ENCODE peak calls at places on chromosome 15, in ten cellular contexts. X is progenitor cell of endocrine pancreas; Z is CD4-positive, alpha-beta T cell; P is cardiac muscle cell; W is CD8-positive, alpha-beta T cell; S is WTC11; Q is RWPE1; Y is OCI-LY7; G is type B pancreatic cell; U is SK-N-SH. C is an unnamed sample.

GRCh38 chr15:36356978-36357582 is 222.3 kb upstream of the CDIN1 start:
- DNase-seq in Z (no peak), P (no peak), W (no peak), S (no peak), X (no peak), Q (no peak), G (no peak), Y (no peak), U (peak; percentile 21), C (no peak)

GRCh38 chr15:69853572-69853971 is 244.1 kb downstream of the TLE3 start:
- DNase-seq in Y (no peak), Q (peak; percentile 50), P (peak; percentile 24), W (no peak), G (no peak), X (no peak), S (no peak), Z (no peak), U (no peak), C (no peak)

GRCh38 chr15:81092559-81092902 is 41.5 kb upstream of the CFAP161 start:
- DNase-seq in U (no peak), Y (no peak), Z (no peak), G (no peak), X (no peak), Q (no peak), W (no peak), S (no peak), P (no peak), C (no peak)

GRCh38 chr15:70767668-70768067 is 4.3 kb upstream of the UACA start:
- DNase-seq in Q (no peak), Z (no peak), X (no peak), Y (no peak), P (no peak), W (no peak), S (no peak), U (no peak), G (no peak), C (no peak)

GRCh38 chr15:90883971-90884718 is at the start of gene FES:
- DNase-seq in G (peak; percentile 68), S (peak; percentile 67), P (peak; percentile 60), W (no peak), Q (no peak), X (no peak), Y (no peak), Z (no peak), U (no peak), C (peak; percentile 70)

GRCh38 chr15:75725021-75725718 is 12.5 kb upstream of the CSPG4 start:
- DNase-seq in Q (no peak), W (no peak), S (no peak), P (no peak), X (no peak), G (no peak), Z (no peak), Y (no peak), U (no peak), C (no peak)

GRCh38 chr15:99703603-99704443 is 29.4 kb downstream of the LYSMD4 start:
- DNase-seq in Y (peak; percentile 16), G (no peak), P (peak; percentile 54), U (no peak), X (no peak), W (no peak), Z (no peak), Q (peak; percentile 81), S (no peak), C (peak; percentile 33)

GRCh38 chr15:74616996-74617395 is 1.4 kb downstream of the CLK3 start:
- DNase-seq in Z (no peak), P (no peak), X (no peak), G (no peak), W (no peak), Q (no peak), Y (no peak), U (no peak), S (no peak), C (no peak)

GRCh38 chr15:96974761-96975160 is 644.3 kb downstream of the NR2F2 start:
- DNase-seq in S (no peak), U (no peak), X (no peak), Y (no peak), Z (no peak), G (no peak), P (no peak), Q (no peak), W (no peak), C (no peak)

GRCh38 chr15:67133738-67134576 is 68.6 kb downstream of the SMAD3 start:
- DNase-seq in G (no peak), U (no peak), Q (no peak), Z (peak; percentile 57), P (peak; percentile 44), S (no peak), X (no peak), W (peak; percentile 79), Y (peak; percentile 82), C (no peak)

GRCh38 chr15:82045179-82045891 is 483 bp downstream of the MEX3B start:
- DNase-seq in Y (peak; percentile 29), P (peak; percentile 78), W (no peak), X (peak; percentile 43), S (peak; percentile 45), G (no peak), U (peak; percentile 45), Z (peak; percentile 37), Q (peak; percentile 33), C (peak; percentile 55)

GRCh38 chr15:91940466-91941381 is 87.2 kb downstream of the SLCO3A1 start:
- DNase-seq in Q (peak; percentile 71), G (no peak), X (no peak), U (peak; percentile 45), Y (no peak), S (no peak), W (no peak), Z (no peak), P (no peak), C (no peak)

GRCh38 chr15:91939432-91939831 is 85.9 kb downstream of the SLCO3A1 start:
- DNase-seq in G (no peak), U (no peak), W (no peak), Z (no peak), X (no peak), Q (no peak), Y (no peak), P (no peak), S (no peak), C (no peak)

GRCh38 chr15:91944334-91944733 is 90.8 kb downstream of the SLCO3A1 start:
- DNase-seq in Z (no peak), S (no peak), Y (no peak), U (no peak), W (no peak), X (no peak), P (no peak), G (no peak), Q (no peak), C (no peak)

GRCh38 chr15:91942676-91943417 is 89.3 kb downstream of the SLCO3A1 start:
- DNase-seq in Y (peak; percentile 45), G (no peak), U (no peak), S (no peak), Z (no peak), W (peak; percentile 32), X (no peak), Q (peak; percentile 81), P (no peak), C (no peak)

DNA sequence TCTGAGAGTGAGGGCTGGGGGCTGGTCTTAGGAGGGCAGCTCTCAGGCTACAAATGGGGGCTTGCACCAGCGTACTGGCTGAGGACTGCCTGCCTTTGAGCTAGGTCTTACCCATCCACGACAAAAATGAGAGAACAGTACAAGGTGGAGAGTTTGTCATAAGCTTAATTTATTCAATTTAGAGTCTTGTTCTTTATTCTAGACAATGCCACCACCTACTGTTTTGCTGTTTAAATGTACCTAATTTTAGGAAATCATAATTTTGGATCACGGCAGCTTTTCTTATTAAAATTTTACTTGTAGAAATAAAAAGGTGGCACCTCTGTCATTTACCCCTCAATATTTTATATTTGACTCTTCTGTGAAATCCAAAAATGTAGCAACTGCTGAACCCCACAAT is 88.4 kb downstream of the SLCO3A1 start:
- DNase-seq in W (no peak), G (no peak), Z (no peak), P (no peak), S (no peak), Y (no peak), X (no peak), U (no peak), Q (no peak), C (no peak)
- TF ChIP-seq CTCF in W (no peak), G (no peak), Z (peak; percentile 29), P (no peak), S (no peak), Y (peak; percentile 50), X (no peak), U (peak; percentile 29), Q (no peak), C (no peak)

DNA sequence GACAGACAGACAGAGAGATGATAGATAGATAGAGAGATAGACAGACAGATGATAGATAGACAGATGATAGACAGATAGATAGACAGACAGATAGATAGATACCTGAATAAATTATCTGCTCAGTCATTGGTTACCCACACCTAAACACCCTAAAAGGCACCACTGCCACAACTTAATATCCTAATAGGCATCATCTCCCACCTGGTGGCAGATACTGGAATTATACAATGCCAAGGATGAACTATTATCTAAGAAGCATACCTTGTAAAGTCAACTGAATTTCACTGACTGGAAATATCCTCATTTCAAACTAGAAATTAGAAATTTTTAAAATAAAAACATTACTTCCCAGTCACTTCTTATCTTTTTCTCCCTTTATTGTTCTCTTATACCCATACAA is 19.4 kb upstream of the ATP8B4 start:
- DNase-seq in Z (no peak), U (no peak), X (no peak), W (no peak), P (no peak), S (no peak), Y (no peak), Q (no peak), G (no peak), C (no peak)
- TF ChIP-seq CTCF in Z (no peak), U (no peak), X (peak; percentile 14), W (no peak), P (no peak), S (no peak), Y (no peak), Q (no peak), G (peak; percentile 45), C (peak; percentile 46)

DNA sequence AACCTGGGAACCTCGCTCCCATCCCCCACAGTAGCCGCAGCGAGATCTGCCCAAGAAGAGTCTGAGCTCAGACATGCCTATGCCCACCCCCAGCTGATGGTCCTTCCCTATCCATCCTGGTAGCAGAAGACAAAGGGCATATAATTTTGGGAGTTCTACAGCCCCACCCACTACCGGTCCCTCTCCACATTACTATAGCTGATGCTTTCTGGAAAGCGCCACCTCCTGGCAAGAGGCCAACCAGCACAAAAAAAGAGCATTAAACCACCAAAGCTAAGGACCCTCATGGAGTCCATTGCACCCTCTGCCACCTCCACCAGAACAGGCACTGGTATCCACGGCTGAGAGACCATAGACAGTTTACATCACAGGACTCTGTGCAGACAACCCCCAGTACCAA is 168.4 kb downstream of the MEGF11 start:
- DNase-seq in U (no peak), Q (no peak), X (no peak), Y (peak; percentile 48), P (no peak), G (no peak), Z (no peak), W (no peak), S (peak; percentile 61), C (peak; percentile 46)
- TF ChIP-seq CTCF in U (peak; percentile 14), Q (no peak), X (no peak), Y (peak; percentile 73), P (no peak), G (peak; percentile 62), Z (no peak), W (no peak), S (peak; percentile 34), C (peak; percentile 45)

DNA sequence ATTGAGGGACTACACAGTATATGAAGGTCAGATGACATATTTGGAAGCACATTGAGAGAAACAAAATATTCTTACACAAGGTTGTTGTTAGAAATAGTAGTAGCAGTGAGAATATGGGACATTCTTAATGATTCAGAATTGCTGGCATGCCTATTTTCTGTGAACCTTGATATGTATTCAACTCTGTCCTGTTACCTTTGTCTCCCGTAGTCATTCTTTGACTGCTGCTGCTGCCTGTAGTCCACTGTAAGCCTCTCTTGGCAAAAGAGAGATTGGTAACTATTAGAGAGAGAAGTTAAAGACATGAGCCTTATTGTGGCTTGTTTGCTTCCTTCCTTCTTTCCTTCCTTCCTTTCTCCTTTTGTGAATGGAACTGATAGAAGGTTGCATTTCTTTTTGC is 64.5 kb downstream of the TCF12 start:
- DNase-seq in Q (no peak), W (no peak), U (no peak), Y (no peak), P (no peak), X (no peak), G (no peak), Z (no peak), S (no peak), C (no peak)
- TF ChIP-seq CTCF in Q (no peak), W (no peak), U (no peak), Y (no peak), P (no peak), X (no peak), G (no peak), Z (no peak), S (no peak), C (no peak)